ENCODE peak calls at places on chromosomes 13 and 19, in six cellular contexts. Z is heart left ventricle; P is uterus; C is CD8-positive, alpha-beta T cell; N is astrocyte; V is colonic mucosa. F is an unnamed sample.

GRCh38 chr13:38872693-38873092 is 117.9 kb downstream of the STOML3 start:
- DNase-seq in N (peak; percentile 25), P (peak; percentile 14), C (no peak), Z (peak; percentile 8), V (no peak), F (no peak)

GRCh38 chr13:46633416-46633815 is 80.4 kb downstream of the LRCH1 start:
- DNase-seq in N (peak; percentile 90), Z (no peak), V (no peak), C (no peak), P (no peak), F (no peak)

GRCh38 chr13:44188257-44188656 is 185.4 kb upstream of the SERP2 start:
- DNase-seq in Z (no peak), P (no peak), N (peak; percentile 66), C (no peak), V (no peak), F (no peak)

GRCh38 chr13:30364876-30365275 is 57.4 kb upstream of the UBE2L5 start:
- DNase-seq in C (no peak), V (no peak), Z (peak; percentile 21), P (no peak), N (peak; percentile 28), F (no peak)

GRCh38 chr13:46150134-46150693 is 31.8 kb downstream of the LCP1 start:
- DNase-seq in P (no peak), N (no peak), Z (no peak), C (no peak), V (no peak), F (no peak)

GRCh38 chr19:29675650-29676186 is 10.5 kb downstream of the PLEKHF1 start:
- DNase-seq in N (no peak), C (no peak), V (no peak), Z (no peak), P (no peak), F (no peak)

GRCh38 chr13:75798353-75799245 is 162.5 kb downstream of the LMO7 start:
- DNase-seq in N (peak; percentile 69), V (peak; percentile 38), Z (no peak), P (no peak), C (no peak), F (no peak)

GRCh38 chr13:39503048-39503447 is 99.9 kb downstream of the LHFPL6 start:
- DNase-seq in C (no peak), Z (no peak), P (no peak), V (no peak), N (no peak), F (no peak)

GRCh38 chr13:110137677-110138008 is 169.3 kb downstream of the COL4A1 start:
- DNase-seq in C (no peak), Z (peak; percentile 65), P (peak; percentile 37), N (peak; percentile 37), V (peak; percentile 36), F (peak; percentile 67)

GRCh38 chr13:43058318-43058674 is 34.9 kb downstream of the DNAJC15 start:
- DNase-seq in N (peak; percentile 59), V (peak; percentile 70), Z (peak; percentile 26), P (no peak), C (no peak), F (no peak)

GRCh38 chr13:20654156-20654555 is 49.3 kb upstream of the IL17D start:
- DNase-seq in V (no peak), P (no peak), C (no peak), Z (no peak), N (peak; percentile 22), F (no peak)

GRCh38 chr19:40623403-40624239 is 22.5 kb downstream of the LTBP4 start:
- DNase-seq in V (peak; percentile 92), P (peak; percentile 41), N (peak; percentile 98), C (no peak), Z (no peak), F (no peak)

GRCh38 chr19:8491574-8491973 is 10.9 kb downstream of the PRAM1 start:
- DNase-seq in P (no peak), C (no peak), Z (no peak), V (no peak), N (no peak), F (no peak)

GRCh38 chr13:85431720-85432119 is 367.5 kb downstream of the SLITRK6 start:
- DNase-seq in P (no peak), C (no peak), Z (no peak), N (no peak), V (no peak), F (no peak)

GRCh38 chr13:32537580-32538233 is 888 bp downstream of the N4BP2L2 start:
- DNase-seq in C (peak; percentile 63), V (peak; percentile 42), N (no peak), Z (peak; percentile 31), P (peak; percentile 29), F (no peak)

GRCh38 chr13:80040219-80040976 is 300.5 kb downstream of the SPRY2 start:
- DNase-seq in Z (no peak), V (peak; percentile 24), N (peak; percentile 100), P (no peak), C (no peak), F (no peak)

GRCh38 chr13:34343413-34343812 is 525.5 kb downstream of the RFC3 start:
- DNase-seq in P (no peak), Z (no peak), V (no peak), C (no peak), N (peak; percentile 53), F (no peak)

GRCh38 chr13:25095862-25096453 is at the start of gene PABPC3:
- DNase-seq in N (no peak), Z (no peak), P (no peak), C (no peak), V (no peak), F (no peak)

GRCh38 chr13:112991611-112992010 is 22.6 kb downstream of the MCF2L start:
- DNase-seq in N (no peak), V (no peak), P (no peak), Z (no peak), C (no peak), F (no peak)

GRCh38 chr13:50990540-50991506 is 81.2 kb downstream of the RNASEH2B start:
- DNase-seq in P (peak; percentile 80), V (no peak), N (peak; percentile 66), C (no peak), Z (peak; percentile 45), F (peak; percentile 77)

GRCh38 chr13:102933076-102933922 is 87.5 kb downstream of the ERCC5 start:
- DNase-seq in N (no peak), C (no peak), P (no peak), V (no peak), Z (no peak), F (no peak)

GRCh38 chr13:23506821-23507210 is 63.4 kb upstream of the TNFRSF19 start:
- DNase-seq in Z (peak; percentile 40), N (peak; percentile 99), C (no peak), V (no peak), P (no peak), F (no peak)

GRCh38 chr19:13430790-13431582 is 75.3 kb downstream of the CACNA1A start:
- DNase-seq in Z (no peak), P (no peak), C (peak; percentile 52), N (peak; percentile 7), V (peak; percentile 37), F (no peak)

GRCh38 chr13:42215578-42216421 is 56.2 kb upstream of the AKAP11 start:
- DNase-seq in P (no peak), V (peak; percentile 21), N (peak; percentile 23), C (no peak), Z (no peak), F (no peak)

GRCh38 chr13:93635687-93636086 is 409.1 kb downstream of the GPC6 start:
- DNase-seq in C (no peak), Z (no peak), V (no peak), P (no peak), N (peak; percentile 57), F (no peak)

GRCh38 chr19:20179946-20180345 is 12.9 kb downstream of the ZNF486 start:
- DNase-seq in V (no peak), P (no peak), N (peak; percentile 1), Z (no peak), C (no peak), F (no peak)

DNA sequence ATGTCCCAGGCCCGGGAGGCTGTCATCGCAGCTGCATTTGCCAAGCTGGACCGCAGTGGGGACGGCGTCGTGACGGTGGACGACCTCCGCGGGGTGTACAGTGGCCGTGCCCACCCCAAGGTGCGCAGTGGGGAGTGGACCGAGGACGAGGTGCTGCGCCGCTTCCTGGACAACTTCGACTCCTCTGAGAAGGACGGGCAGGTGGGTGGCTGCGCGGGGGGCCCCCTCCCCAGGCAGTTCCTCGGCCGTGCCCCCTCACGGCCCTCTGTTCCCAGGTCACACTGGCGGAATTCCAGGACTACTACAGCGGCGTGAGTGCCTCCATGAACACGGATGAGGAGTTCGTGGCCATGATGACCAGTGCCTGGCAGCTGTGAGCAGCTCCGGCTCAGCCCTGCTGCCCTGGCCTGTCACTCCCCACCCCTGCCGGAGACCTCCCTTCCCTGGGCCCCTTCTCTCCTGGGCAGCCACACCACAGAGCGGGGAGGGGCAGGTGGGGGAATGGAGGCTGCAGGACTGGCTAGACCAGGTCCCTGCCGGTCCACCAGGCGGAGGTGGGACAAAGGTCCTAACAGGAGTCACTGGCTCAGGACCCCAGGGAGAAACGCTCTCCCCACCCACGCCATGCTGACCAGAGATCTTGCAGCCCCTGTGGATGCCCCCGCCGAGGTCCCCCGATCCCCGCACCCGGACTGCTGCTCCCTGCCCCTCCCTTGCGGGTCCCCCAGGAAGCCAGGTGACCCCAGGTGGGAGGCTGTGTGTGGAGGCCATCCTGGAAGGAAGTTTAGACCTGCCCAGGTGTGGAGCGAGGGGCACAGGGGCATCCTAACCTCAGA is 1.1 kb downstream of the CAPS start:
- DNase-seq in C (no peak), P (no peak), N (no peak), V (peak; percentile 63), Z (no peak), F (no peak)
- H3K4me1 ChIP-seq in C (no peaks in the 10 kb centered on the region), P (no peaks in the 10 kb centered on the region), N (peaks cover 5% of the 10 kb centered on the region), V (peaks cover 16% of the 10 kb centered on the region), Z (peaks cover 14% of the 10 kb centered on the region), F (peaks cover 30% of the 10 kb centered on the region)

DNA sequence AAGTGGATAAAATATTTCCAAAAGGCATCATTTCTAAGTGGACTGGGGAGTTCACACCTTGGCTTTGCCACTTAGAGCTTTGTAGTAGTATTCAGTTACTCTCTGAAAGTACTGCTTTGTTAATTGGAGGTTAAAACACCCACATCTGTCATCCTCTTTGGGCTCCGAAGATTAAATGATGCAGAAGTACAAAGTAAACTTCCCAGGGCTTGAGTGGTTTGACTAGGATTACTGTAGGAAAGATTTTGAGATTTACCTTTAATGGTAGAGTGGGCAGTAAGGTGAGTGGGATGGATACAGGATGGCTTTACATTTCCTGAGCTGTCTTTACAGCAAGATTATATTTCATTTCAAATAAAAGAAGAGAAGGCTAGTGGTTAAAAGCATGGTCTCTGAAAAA is 42.4 kb downstream of the WASF3 start:
- DNase-seq in C (no peak), V (no peak), P (no peak), Z (no peak), N (no peak), F (no peak)
- H3K27ac ChIP-seq in C (no peak overlapping the region), V (no peak overlapping the region), P (peak overlapping the region; percentile 52), Z (no peak overlapping the region), N (no peak overlapping the region), F (no peak overlapping the region)

DNA sequence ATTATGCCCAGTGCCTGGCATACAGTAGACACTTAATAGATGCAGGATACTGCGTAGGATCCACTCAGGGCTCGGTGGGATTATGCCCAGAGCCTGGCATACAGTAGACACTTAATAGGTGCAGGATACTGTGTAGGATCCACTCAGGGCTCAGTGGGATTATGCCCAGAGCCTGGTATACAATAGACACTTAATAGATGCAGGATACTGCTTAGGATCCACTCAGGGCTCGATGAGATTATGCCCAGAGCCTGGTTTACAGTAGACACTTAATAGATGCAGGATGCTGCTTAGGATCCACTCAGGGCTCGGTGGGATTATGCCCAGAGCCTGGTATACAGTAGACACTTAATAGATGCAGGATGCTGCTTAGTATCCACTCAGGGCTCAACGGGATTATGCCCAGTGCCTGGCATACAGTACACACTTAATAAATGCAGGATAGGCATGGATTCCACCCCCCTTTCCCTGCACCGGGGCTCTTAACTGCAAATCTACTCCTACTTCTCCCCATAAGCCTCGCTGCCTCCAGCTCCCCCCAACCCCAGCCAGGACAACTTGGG is 24.9 kb downstream of the SMIM24 start:
- DNase-seq in Z (no peak), N (no peak), P (no peak), C (no peak), V (no peak), F (no peak)
- H3K4me1 ChIP-seq in Z (peaks cover 42% of the 10 kb centered on the region), N (peaks cover 40% of the 10 kb centered on the region), P (peaks cover 9% of the 10 kb centered on the region), C (no peaks in the 10 kb centered on the region), V (no peaks in the 10 kb centered on the region), F (peaks cover 57% of the 10 kb centered on the region)

GRCh38 chr19:1402411-1403070 is 1.2 kb upstream of the GAMT start:
- DNase-seq in Z (no peak), P (no peak), C (no peak), N (no peak), V (no peak), F (no peak)
- H3K27ac ChIP-seq in Z (no peak overlapping the region), P (no peak overlapping the region), C (no peak overlapping the region), N (no peak overlapping the region), V (no peak overlapping the region), F (no peak overlapping the region)

F was measured in right atrium auricular region.